ENCODE peak calls at places on chromosome 14, in six cellular contexts. One of them, this sample, is unnamed.

GRCh38 chr14:23364604-23365352 is at the start of gene EFS:
- DNase-seq in HCT116: no peak
- DNase-seq in cardiac muscle cell: no peak
- DNase-seq in heart left ventricle: peak; percentile 49
- DNase-seq in MM.1S: no peak
- DNase-seq in A549: no peak
- DNase-seq in this sample: no peak

GRCh38 chr14:51716610-51717009 is 64.9 kb downstream of the FRMD6 start:
- DNase-seq in HCT116: no peak
- DNase-seq in cardiac muscle cell: no peak
- DNase-seq in heart left ventricle: no peak
- DNase-seq in MM.1S: no peak
- DNase-seq in A549: no peak
- DNase-seq in this sample: no peak

GRCh38 chr14:106564058-106564643 is 1037.8 kb downstream of the TMEM121 start:
- DNase-seq in HCT116: no peak
- DNase-seq in cardiac muscle cell: no peak
- DNase-seq in heart left ventricle: no peak
- DNase-seq in MM.1S: peak; percentile 63
- DNase-seq in A549: peak; percentile 41
- DNase-seq in this sample: no peak

GRCh38 chr14:86129426-86129825 is 599.5 kb downstream of the FLRT2 start:
- DNase-seq in HCT116: no peak
- DNase-seq in cardiac muscle cell: no peak
- DNase-seq in heart left ventricle: no peak
- DNase-seq in MM.1S: no peak
- DNase-seq in A549: no peak
- DNase-seq in this sample: no peak

GRCh38 chr14:49581209-49581960 is 4.8 kb downstream of the RPS29 start:
- DNase-seq in HCT116: no peak
- DNase-seq in cardiac muscle cell: no peak
- DNase-seq in heart left ventricle: no peak
- DNase-seq in MM.1S: no peak
- DNase-seq in A549: no peak
- DNase-seq in this sample: no peak

GRCh38 chr14:42192659-42193425 is 586.2 kb downstream of the LRFN5 start:
- DNase-seq in HCT116: peak; percentile 65
- DNase-seq in cardiac muscle cell: no peak
- DNase-seq in heart left ventricle: no peak
- DNase-seq in MM.1S: no peak
- DNase-seq in A549: peak; percentile 93
- DNase-seq in this sample: peak; percentile 93

GRCh38 chr14:92040431-92041040 is 677 bp upstream of the TRIP11 start:
- DNase-seq in HCT116: peak; percentile 12
- DNase-seq in cardiac muscle cell: peak; percentile 12
- DNase-seq in heart left ventricle: no peak
- DNase-seq in MM.1S: peak; percentile 58
- DNase-seq in A549: peak; percentile 44
- DNase-seq in this sample: peak; percentile 8

GRCh38 chr14:53509845-53510244 is 356.7 kb upstream of the DDHD1 start:
- DNase-seq in HCT116: no peak
- DNase-seq in cardiac muscle cell: no peak
- DNase-seq in heart left ventricle: no peak
- DNase-seq in MM.1S: no peak
- DNase-seq in A549: no peak
- DNase-seq in this sample: peak; percentile 51

GRCh38 chr14:105061428-105062047 is 3.7 kb downstream of the GPR132 start:
- DNase-seq in HCT116: no peak
- DNase-seq in cardiac muscle cell: no peak
- DNase-seq in heart left ventricle: peak; percentile 73
- DNase-seq in MM.1S: no peak
- DNase-seq in A549: no peak
- DNase-seq in this sample: no peak

GRCh38 chr14:89550761-89551283 is 133.8 kb upstream of the FOXN3 start:
- DNase-seq in HCT116: no peak
- DNase-seq in cardiac muscle cell: no peak
- DNase-seq in heart left ventricle: no peak
- DNase-seq in MM.1S: no peak
- DNase-seq in A549: no peak
- DNase-seq in this sample: no peak

GRCh38 chr14:100081997-100082625 is 16.9 kb downstream of the EVL start:
- DNase-seq in HCT116: no peak
- DNase-seq in cardiac muscle cell: no peak
- DNase-seq in heart left ventricle: no peak
- DNase-seq in MM.1S: no peak
- DNase-seq in A549: no peak
- DNase-seq in this sample: no peak

GRCh38 chr14:65676361-65677014 is 264.0 kb downstream of the FUT8 start:
- DNase-seq in HCT116: no peak
- DNase-seq in cardiac muscle cell: no peak
- DNase-seq in heart left ventricle: no peak
- DNase-seq in MM.1S: no peak
- DNase-seq in A549: no peak
- DNase-seq in this sample: no peak

GRCh38 chr14:101875041-101875725 is 89.2 kb upstream of the DYNC1H1 start:
- DNase-seq in HCT116: no peak
- DNase-seq in cardiac muscle cell: no peak
- DNase-seq in heart left ventricle: no peak
- DNase-seq in MM.1S: peak; percentile 21
- DNase-seq in A549: no peak
- DNase-seq in this sample: no peak

GRCh38 chr14:101873401-101873800 is 91.0 kb upstream of the DYNC1H1 start:
- DNase-seq in HCT116: no peak
- DNase-seq in cardiac muscle cell: no peak
- DNase-seq in heart left ventricle: no peak
- DNase-seq in MM.1S: no peak
- DNase-seq in A549: no peak
- DNase-seq in this sample: no peak

GRCh38 chr14:101874001-101874400 is 90.4 kb upstream of the DYNC1H1 start:
- DNase-seq in HCT116: no peak
- DNase-seq in cardiac muscle cell: no peak
- DNase-seq in heart left ventricle: no peak
- DNase-seq in MM.1S: no peak
- DNase-seq in A549: no peak
- DNase-seq in this sample: no peak

GRCh38 chr14:101870273-101870939 is 94.0 kb upstream of the DYNC1H1 start:
- DNase-seq in HCT116: no peak
- DNase-seq in cardiac muscle cell: no peak
- DNase-seq in heart left ventricle: no peak
- DNase-seq in MM.1S: no peak
- DNase-seq in A549: no peak
- DNase-seq in this sample: no peak

GRCh38 chr14:101872333-101872732 is 92.0 kb upstream of the DYNC1H1 start:
- DNase-seq in HCT116: no peak
- DNase-seq in cardiac muscle cell: no peak
- DNase-seq in heart left ventricle: no peak
- DNase-seq in MM.1S: no peak
- DNase-seq in A549: no peak
- DNase-seq in this sample: no peak
- H3K27ac ChIP-seq in HCT116: no peak overlapping the region
- H3K27ac ChIP-seq in cardiac muscle cell: no peak overlapping the region
- H3K27ac ChIP-seq in heart left ventricle: no peak overlapping the region
- H3K27ac ChIP-seq in MM.1S: no peak overlapping the region
- H3K27ac ChIP-seq in A549: no peak overlapping the region
- H3K27ac ChIP-seq in this sample: no peak overlapping the region

GRCh38 chr14:90678420-90678819 is 137.8 kb downstream of the TTC7B start:
- DNase-seq in HCT116: no peak
- DNase-seq in cardiac muscle cell: no peak
- DNase-seq in heart left ventricle: no peak
- DNase-seq in MM.1S: no peak
- DNase-seq in A549: no peak
- DNase-seq in this sample: no peak
- H3K27ac ChIP-seq in HCT116: no peak overlapping the region
- H3K27ac ChIP-seq in cardiac muscle cell: no peak overlapping the region
- H3K27ac ChIP-seq in heart left ventricle: no peak overlapping the region
- H3K27ac ChIP-seq in MM.1S: no peak overlapping the region
- H3K27ac ChIP-seq in A549: no peak overlapping the region
- H3K27ac ChIP-seq in this sample: no peak overlapping the region

GRCh38 chr14:77035267-77035666 is 6.8 kb upstream of the IRF2BPL start:
- DNase-seq in HCT116: no peak
- DNase-seq in cardiac muscle cell: no peak
- DNase-seq in heart left ventricle: no peak
- DNase-seq in MM.1S: no peak
- DNase-seq in A549: no peak
- DNase-seq in this sample: no peak
- H3K27ac ChIP-seq in HCT116: no peak overlapping the region
- H3K27ac ChIP-seq in cardiac muscle cell: no peak overlapping the region
- H3K27ac ChIP-seq in heart left ventricle: peak overlapping the region; percentile 100
- H3K27ac ChIP-seq in MM.1S: peak overlapping the region; percentile 77
- H3K27ac ChIP-seq in A549: peak overlapping the region; percentile 99
- H3K27ac ChIP-seq in this sample: no peak overlapping the region

GRCh38 chr14:57388072-57388471 is 2.3 kb upstream of the NAA30 start:
- DNase-seq in HCT116: no peak
- DNase-seq in cardiac muscle cell: no peak
- DNase-seq in heart left ventricle: no peak
- DNase-seq in MM.1S: no peak
- DNase-seq in A549: no peak
- DNase-seq in this sample: no peak

GRCh38 chr14:57389646-57390036 is 745 bp upstream of the NAA30 start:
- DNase-seq in HCT116: no peak
- DNase-seq in cardiac muscle cell: no peak
- DNase-seq in heart left ventricle: no peak
- DNase-seq in MM.1S: no peak
- DNase-seq in A549: no peak
- DNase-seq in this sample: no peak

GRCh38 chr14:57391609-57392195 is 1.3 kb downstream of the NAA30 start:
- DNase-seq in HCT116: no peak
- DNase-seq in cardiac muscle cell: peak; percentile 9
- DNase-seq in heart left ventricle: no peak
- DNase-seq in MM.1S: no peak
- DNase-seq in A549: no peak
- DNase-seq in this sample: no peak

GRCh38 chr14:57390806-57391562 is 598 bp downstream of the NAA30 start:
- DNase-seq in HCT116: no peak
- DNase-seq in cardiac muscle cell: peak; percentile 58
- DNase-seq in heart left ventricle: no peak
- DNase-seq in MM.1S: peak; percentile 11
- DNase-seq in A549: peak; percentile 48
- DNase-seq in this sample: no peak

GRCh38 chr14:57390037-57390805 is at the start of gene NAA30:
- DNase-seq in HCT116: peak; percentile 87
- DNase-seq in cardiac muscle cell: peak; percentile 96
- DNase-seq in heart left ventricle: peak; percentile 92
- DNase-seq in MM.1S: peak; percentile 88
- DNase-seq in A549: peak; percentile 96
- DNase-seq in this sample: peak; percentile 71
- H3K27ac ChIP-seq in HCT116: peak within 1 kb of the TSS; percentile 65
- H3K27ac ChIP-seq in cardiac muscle cell: peak within 1 kb of the TSS; percentile 80
- H3K27ac ChIP-seq in heart left ventricle: peak within 1 kb of the TSS; percentile 82
- H3K27ac ChIP-seq in MM.1S: peak within 1 kb of the TSS; percentile 76
- H3K27ac ChIP-seq in A549: peak within 1 kb of the TSS; percentile 98
- H3K27ac ChIP-seq in this sample: peak within 1 kb of the TSS; percentile 58